ENCODE peak calls at places on chromosomes 13 and 19, in four cellular contexts. C, Z, K and J are unnamed samples.
A peak's percentile ranks its signal among the peaks of the same experiment; 100 is the strongest.

GRCh38 chr13:89940383-89940782 is 1407.1 kb upstream of the MIR17HG start:
- DNase-seq in C (no peak), K (no peak), Z (no peak), J (no peak)

GRCh38 chr13:89279374-89279773 is 1608.2 kb downstream of the SLITRK5 start:
- DNase-seq in K (no peak), Z (no peak), C (no peak), J (no peak)

GRCh38 chr13:99459101-99459500 is 42.2 kb upstream of the TM9SF2 start:
- DNase-seq in Z (peak; percentile 42), K (peak; percentile 20), C (no peak), J (no peak)

GRCh38 chr13:38872693-38873092 is 117.9 kb downstream of the STOML3 start:
- DNase-seq in C (no peak), Z (peak; percentile 39), K (peak; percentile 35), J (peak; percentile 74)

GRCh38 chr19:40709817-40710216 is 6.9 kb downstream of the COQ8B start:
- DNase-seq in Z (no peak), C (no peak), K (no peak), J (no peak)

GRCh38 chr19:8545743-8546142 is 31.5 kb downstream of the MYO1F start:
- DNase-seq in Z (no peak), C (no peak), K (no peak), J (no peak)

GRCh38 chr13:28394422-28394821 is 100.5 kb downstream of the FLT1 start:
- DNase-seq in C (no peak), K (no peak), Z (no peak), J (no peak)

GRCh38 chr13:68124437-68125086 is 894.4 kb upstream of the PCDH9 start:
- DNase-seq in Z (no peak), K (no peak), C (no peak), J (no peak)

GRCh38 chr13:106709509-106709908 is 141.6 kb upstream of the ARGLU1 start:
- DNase-seq in Z (no peak), C (no peak), K (no peak), J (no peak)

GRCh38 chr13:107258599-107259187 is 690.8 kb upstream of the ARGLU1 start:
- DNase-seq in Z (no peak), K (no peak), C (no peak), J (no peak)

GRCh38 chr13:43908156-43909126 is 28.7 kb downstream of the LACC1 start:
- DNase-seq in Z (no peak), C (no peak), K (peak; percentile 20), J (no peak)
- TF ChIP-seq TCF7 in Z (no peak), C (no peak), K (no peak), J (no peak)

GRCh38 chr13:31352467-31352866 is 152.7 kb downstream of the B3GLCT start:
- DNase-seq in K (no peak), Z (no peak), C (no peak), J (peak; percentile 14)
- TF ChIP-seq TCF7 in K (no peak), Z (no peak), C (no peak), J (no peak)

GRCh38 chr13:73778242-73778864 is 355.9 kb downstream of the KLF12 start:
- DNase-seq in Z (no peak), C (no peak), K (peak; percentile 78), J (no peak)
- TF ChIP-seq TCF7 in Z (no peak), C (no peak), K (peak; percentile 12), J (no peak)

DNA sequence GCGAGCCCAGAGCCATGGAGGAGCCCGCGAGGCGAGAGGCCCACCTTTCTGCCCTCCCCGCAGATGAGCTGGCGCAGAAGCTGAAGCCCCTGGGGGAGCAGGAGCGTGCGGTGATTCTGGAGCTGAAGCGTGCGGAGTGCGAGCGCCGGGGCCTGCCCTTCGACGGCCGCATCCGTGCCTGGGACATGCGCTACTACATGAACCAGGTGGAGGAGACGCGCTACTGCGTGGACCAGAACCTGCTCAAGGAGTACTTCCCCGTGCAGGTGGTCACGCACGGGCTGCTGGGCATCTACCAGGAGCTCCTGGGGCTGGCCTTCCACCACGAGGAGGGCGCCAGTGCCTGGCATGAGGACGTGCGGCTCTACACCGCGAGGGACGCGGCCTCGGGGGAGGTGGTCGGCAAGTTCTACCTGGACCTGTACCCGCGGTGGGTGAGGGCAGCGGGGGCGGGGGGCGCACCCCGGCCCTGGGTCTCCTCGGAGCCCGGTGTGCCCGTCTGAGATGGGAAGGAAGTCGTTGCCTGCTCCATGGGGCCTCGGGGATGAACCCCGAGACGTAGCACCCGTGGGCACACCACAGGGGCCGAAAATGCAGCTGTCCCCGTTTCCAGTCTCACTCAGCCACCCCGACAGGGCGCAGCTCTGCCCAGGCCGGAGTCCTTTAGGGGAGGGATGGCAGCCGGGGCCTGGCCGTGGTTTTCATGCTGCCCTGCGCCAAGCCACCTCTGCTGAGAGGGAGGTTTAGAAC is 12.1 kb upstream of the ZNF554 start:
- DNase-seq in C (no peak), Z (no peak), K (no peak), J (no peak)
- TF ChIP-seq TCF7 in C (no peak), Z (no peak), K (no peak), J (no peak)

DNA sequence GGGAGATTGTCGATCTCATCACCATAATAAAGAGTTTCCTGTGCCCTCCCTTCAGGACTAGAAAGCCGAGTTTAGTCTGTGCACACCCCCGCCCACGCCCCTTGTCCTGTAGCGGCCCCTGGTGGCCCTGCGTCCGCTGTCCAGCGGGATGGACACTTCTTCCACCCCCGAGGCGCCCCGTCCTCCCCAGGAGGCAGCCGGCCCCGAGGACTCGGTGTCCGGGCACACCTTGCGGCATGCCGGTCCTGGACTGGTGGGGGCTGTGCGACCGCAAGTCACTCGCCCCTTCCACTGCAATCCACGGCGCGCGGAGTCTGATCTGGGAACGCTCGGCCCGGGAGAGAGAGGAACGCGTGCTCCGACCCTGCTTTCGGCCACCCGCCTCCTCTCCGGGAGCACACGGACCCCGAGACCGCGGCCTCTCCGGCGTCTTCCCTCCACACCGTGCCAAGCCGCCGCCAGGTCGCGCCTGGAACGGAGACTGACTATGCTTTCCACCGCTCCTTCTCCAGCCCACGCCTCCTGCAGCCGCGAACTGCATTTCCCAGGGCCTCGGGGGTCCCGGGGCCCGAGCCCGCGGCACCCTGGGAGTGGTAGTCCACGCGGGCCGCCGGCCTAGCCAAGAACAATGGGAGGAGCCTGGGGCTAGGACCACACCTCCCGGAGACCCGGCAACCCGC is 678 bp upstream of the KMT2B start:
- DNase-seq in K (peak; percentile 93), Z (peak; percentile 97), C (peak; percentile 77), J (peak; percentile 93)
- TF ChIP-seq TCF7 in K (no peak), Z (peak; percentile 13), C (no peak), J (no peak)

GRCh38 chr13:30816733-30817132 is 81.4 kb downstream of the ALOX5AP start:
- DNase-seq in K (no peak), Z (no peak), C (no peak), J (no peak)
- TF ChIP-seq TCF7 in K (no peak), Z (no peak), C (no peak), J (no peak)

DNA sequence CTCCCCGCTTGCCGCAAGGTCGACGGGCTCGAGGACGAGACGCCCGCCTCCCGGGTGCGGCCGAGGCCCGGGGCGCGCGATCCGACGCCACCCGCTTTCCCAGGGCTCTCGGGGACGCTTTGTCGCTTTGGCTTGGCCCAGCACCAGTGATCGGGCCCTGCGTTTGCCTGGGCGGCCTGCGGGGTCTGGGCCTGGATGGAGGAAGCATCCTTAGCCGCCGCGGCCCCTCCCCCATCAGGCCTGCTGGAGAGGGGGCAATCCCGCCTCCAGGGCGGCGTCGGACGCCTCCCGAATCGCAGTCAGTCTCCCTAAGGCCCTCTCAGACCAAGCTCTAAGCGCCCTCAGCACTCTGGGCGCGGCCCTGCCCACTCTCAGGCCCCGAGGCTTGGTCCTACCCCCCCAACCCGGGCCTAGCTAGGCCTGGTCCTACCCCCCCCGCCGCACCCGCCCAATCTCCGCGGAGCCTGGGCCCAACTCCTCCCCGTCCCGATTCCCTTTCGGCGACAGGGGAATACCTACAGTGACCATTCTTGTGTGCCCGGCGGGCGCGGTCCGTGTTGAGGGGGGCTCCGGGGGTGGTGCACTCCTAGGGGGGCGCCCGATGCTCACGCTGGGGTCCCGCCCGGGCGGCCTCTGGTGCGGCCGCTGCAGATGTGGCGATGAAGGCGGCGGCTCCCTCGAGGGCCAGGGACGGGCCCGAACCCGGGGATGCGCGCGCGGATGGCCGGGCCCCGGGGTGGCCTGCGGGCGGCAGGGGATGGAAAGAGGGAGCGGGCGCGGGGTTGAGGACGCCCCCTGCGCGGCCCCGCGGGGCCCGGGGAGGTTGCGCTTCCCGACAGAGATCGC is 542 bp downstream of the ELAVL3 start:
- DNase-seq in K (no peak), Z (no peak), C (no peak), J (peak; percentile 26)
- TF ChIP-seq TCF7 in K (no peak), Z (no peak), C (no peak), J (no peak)

GRCh38 chr19:18493440-18494266 is 28.2 kb downstream of the ELL start:
- DNase-seq in Z (no peak), C (no peak), K (no peak), J (no peak)
- TF ChIP-seq TCF7 in Z (no peak), C (no peak), K (no peak), J (no peak)

GRCh38 chr19:34988119-34988518 is 12.0 kb upstream of the GRAMD1A start:
- DNase-seq in C (no peak), K (no peak), Z (no peak), J (no peak)
- TF ChIP-seq TCF7 in C (no peak), K (no peak), Z (no peak), J (no peak)